ENCODE peak calls at places on chromosomes 6 and 20, in five cellular contexts. One of them, this sample, is unnamed.

GRCh38 chr6:39476151-39476550 is 153.6 kb upstream of the KCNK16 start:
- DNase-seq in lower lobe of right lung: no peak
- DNase-seq in heart left ventricle: no peak
- DNase-seq in OCI-LY7: no peak
- DNase-seq in Peyer's patch: no peak
- DNase-seq in this sample: peak; percentile 26

GRCh38 chr6:148657053-148657452 is 89.8 kb upstream of the UST start:
- DNase-seq in lower lobe of right lung: no peak
- DNase-seq in heart left ventricle: no peak
- DNase-seq in OCI-LY7: no peak
- DNase-seq in Peyer's patch: no peak
- DNase-seq in this sample: no peak

GRCh38 chr6:35304299-35304698 is 6.7 kb downstream of the DEF6 start:
- DNase-seq in lower lobe of right lung: no peak
- DNase-seq in heart left ventricle: no peak
- DNase-seq in OCI-LY7: no peak
- DNase-seq in Peyer's patch: no peak
- DNase-seq in this sample: no peak

GRCh38 chr20:35006531-35006971 is 50.9 kb downstream of the MYH7B start:
- DNase-seq in lower lobe of right lung: no peak
- DNase-seq in heart left ventricle: peak; percentile 16
- DNase-seq in OCI-LY7: no peak
- DNase-seq in Peyer's patch: peak; percentile 22
- DNase-seq in this sample: no peak

GRCh38 chr6:2633763-2634150 is 117.0 kb downstream of the MYLK4 start:
- DNase-seq in lower lobe of right lung: no peak
- DNase-seq in heart left ventricle: no peak
- DNase-seq in OCI-LY7: no peak
- DNase-seq in Peyer's patch: no peak
- DNase-seq in this sample: no peak

GRCh38 chr6:39812853-39813533 is 20.8 kb downstream of the DAAM2 start:
- DNase-seq in lower lobe of right lung: no peak
- DNase-seq in heart left ventricle: no peak
- DNase-seq in OCI-LY7: peak; percentile 92
- DNase-seq in Peyer's patch: no peak
- DNase-seq in this sample: peak; percentile 33

GRCh38 chr20:9400371-9401025 is 113.9 kb upstream of the LAMP5 start:
- DNase-seq in lower lobe of right lung: no peak
- DNase-seq in heart left ventricle: no peak
- DNase-seq in OCI-LY7: no peak
- DNase-seq in Peyer's patch: no peak
- DNase-seq in this sample: peak; percentile 30

GRCh38 chr6:11275598-11275997 is 43.1 kb upstream of the NEDD9 start:
- DNase-seq in lower lobe of right lung: no peak
- DNase-seq in heart left ventricle: no peak
- DNase-seq in OCI-LY7: no peak
- DNase-seq in Peyer's patch: no peak
- DNase-seq in this sample: no peak

GRCh38 chr20:36929290-36929689 is 22.2 kb downstream of the SAMHD1 start:
- DNase-seq in lower lobe of right lung: no peak
- DNase-seq in heart left ventricle: no peak
- DNase-seq in OCI-LY7: no peak
- DNase-seq in Peyer's patch: no peak
- DNase-seq in this sample: no peak

GRCh38 chr6:166046982-166047381 is 120.7 kb downstream of the TBXT start:
- DNase-seq in lower lobe of right lung: no peak
- DNase-seq in heart left ventricle: no peak
- DNase-seq in OCI-LY7: no peak
- DNase-seq in Peyer's patch: no peak
- DNase-seq in this sample: no peak

DNA sequence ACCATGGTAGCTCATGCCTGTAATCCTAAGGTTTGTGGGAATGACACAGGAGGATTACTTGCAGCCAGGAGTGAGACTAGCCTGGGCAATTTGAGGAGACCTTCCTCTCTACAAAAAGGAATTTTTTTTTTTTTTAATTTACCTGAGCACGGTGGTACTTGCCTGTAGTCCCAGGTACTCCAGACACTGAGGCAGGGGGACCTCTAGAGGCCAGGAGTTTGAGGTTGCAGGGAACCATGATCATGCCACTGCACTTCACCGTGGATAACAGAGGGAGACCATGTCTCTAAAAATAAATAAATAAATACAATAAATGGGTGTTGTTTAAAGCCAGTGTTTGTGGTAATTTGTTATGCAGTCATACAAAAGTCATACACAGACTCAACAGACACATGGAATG is 2.4 kb upstream of the HLA-F start:
- DNase-seq in lower lobe of right lung: no peak
- DNase-seq in heart left ventricle: no peak
- DNase-seq in OCI-LY7: peak; percentile 40
- DNase-seq in Peyer's patch: no peak
- DNase-seq in this sample: no peak
- TF ChIP-seq CTCF in lower lobe of right lung: no peak
- TF ChIP-seq CTCF in heart left ventricle: no peak
- TF ChIP-seq CTCF in OCI-LY7: peak; percentile 71
- TF ChIP-seq CTCF in Peyer's patch: peak; percentile 7
- TF ChIP-seq CTCF in this sample: no peak

DNA sequence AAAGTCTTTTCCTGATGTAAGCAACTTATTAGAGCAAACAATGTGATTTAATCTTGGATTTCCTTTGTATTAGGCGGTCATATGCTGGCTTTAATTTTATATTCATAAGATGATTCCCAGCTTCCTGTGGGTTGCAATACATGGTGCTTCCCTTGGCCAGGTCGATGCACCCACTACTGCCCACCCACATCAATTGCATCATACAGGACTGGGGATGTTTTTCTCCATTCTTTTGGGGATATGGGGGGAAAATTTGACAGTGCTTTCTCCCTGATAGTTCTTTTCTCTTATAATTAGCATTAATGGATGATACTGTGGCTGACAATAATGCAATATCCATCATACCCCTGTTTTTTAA is 187.6 kb downstream of the JARID2 start:
- DNase-seq in lower lobe of right lung: no peak
- DNase-seq in heart left ventricle: no peak
- DNase-seq in OCI-LY7: no peak
- DNase-seq in Peyer's patch: no peak
- DNase-seq in this sample: no peak
- H3K4me3 ChIP-seq in lower lobe of right lung: no peak overlapping the region
- H3K4me3 ChIP-seq in heart left ventricle: no peak overlapping the region
- H3K4me3 ChIP-seq in OCI-LY7: no peak overlapping the region
- H3K4me3 ChIP-seq in Peyer's patch: no peak overlapping the region
- H3K4me3 ChIP-seq in this sample: no peak overlapping the region

DNA sequence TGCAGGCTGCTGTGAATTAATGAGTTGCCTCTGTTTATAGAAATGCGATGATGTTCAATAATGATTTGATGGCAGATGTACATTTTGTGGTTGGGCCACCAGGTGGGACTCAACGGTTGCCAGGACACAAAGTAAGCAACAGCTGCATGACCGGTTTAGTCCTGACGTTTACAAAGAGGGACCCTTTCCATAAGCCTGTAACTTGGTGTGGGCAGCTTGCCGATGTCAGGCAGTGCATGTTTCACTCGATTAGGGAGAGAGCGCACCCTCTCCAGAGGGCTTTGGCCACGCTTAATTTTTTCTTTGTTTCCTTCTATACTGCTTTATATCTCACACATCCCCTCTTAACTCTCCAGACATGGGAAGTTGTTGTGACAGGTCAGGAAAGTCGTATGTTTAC is 1.4 kb downstream of the BTBD3 start:
- DNase-seq in lower lobe of right lung: no peak
- DNase-seq in heart left ventricle: peak; percentile 50
- DNase-seq in OCI-LY7: no peak
- DNase-seq in Peyer's patch: no peak
- DNase-seq in this sample: peak; percentile 61
- TF ChIP-seq CTCF in lower lobe of right lung: no peak
- TF ChIP-seq CTCF in heart left ventricle: no peak
- TF ChIP-seq CTCF in OCI-LY7: no peak
- TF ChIP-seq CTCF in Peyer's patch: no peak
- TF ChIP-seq CTCF in this sample: no peak

DNA sequence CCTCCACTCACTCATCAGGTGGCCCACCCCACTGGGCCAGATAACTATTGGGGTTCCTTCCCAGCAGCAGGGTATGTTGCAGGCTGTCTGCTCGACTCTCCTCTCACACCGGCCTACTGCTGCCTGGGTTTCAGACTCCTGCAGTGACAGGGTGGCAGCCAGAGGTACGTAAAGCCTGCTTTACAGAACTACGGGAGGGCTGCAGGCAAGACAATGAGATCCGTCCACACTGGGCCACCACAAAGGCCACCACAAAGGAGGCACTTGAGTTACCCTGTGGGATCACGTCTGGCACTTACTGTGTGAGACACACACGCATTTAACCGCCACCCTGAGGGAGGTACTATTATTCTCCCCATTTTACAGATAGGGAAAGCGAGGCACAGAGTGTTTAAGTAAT is 78.5 kb downstream of the NFATC2 start:
- DNase-seq in lower lobe of right lung: peak; percentile 9
- DNase-seq in heart left ventricle: no peak
- DNase-seq in OCI-LY7: no peak
- DNase-seq in Peyer's patch: no peak
- DNase-seq in this sample: no peak
- H3K4me3 ChIP-seq in lower lobe of right lung: no peak overlapping the region
- H3K4me3 ChIP-seq in heart left ventricle: no peak overlapping the region
- H3K4me3 ChIP-seq in OCI-LY7: no peak overlapping the region
- H3K4me3 ChIP-seq in Peyer's patch: no peak overlapping the region
- H3K4me3 ChIP-seq in this sample: no peak overlapping the region